ENCODE peak calls at places on chromosome 9, in ten cellular contexts. One of them, this sample, is unnamed.

GRCh38 chr9:83039303-83039702 is 23.6 kb downstream of the RASEF start:
- DNase-seq in left colon: no peak
- DNase-seq in astrocyte: no peak
- DNase-seq in NCI-H2171 treated with DMSO at 0.1 percent for 48 hours: no peak
- DNase-seq in EL: no peak
- DNase-seq in NCI-H1105 treated with DMSO at 0.1 percent for 48 hours: no peak
- DNase-seq in HTR-8/SVneo: no peak
- DNase-seq in A172: no peak
- DNase-seq in A549: no peak
- DNase-seq in WERI-Rb-1: no peak
- DNase-seq in this sample: no peak

GRCh38 chr9:120927125-120928014 is 774 bp upstream of the TRAF1 start:
- DNase-seq in EL: no peak
- DNase-seq in left colon: no peak
- DNase-seq in HTR-8/SVneo: no peak
- DNase-seq in astrocyte: no peak
- DNase-seq in A172: no peak
- DNase-seq in NCI-H2171 treated with DMSO at 0.1 percent for 48 hours: no peak
- DNase-seq in WERI-Rb-1: no peak
- DNase-seq in NCI-H1105 treated with DMSO at 0.1 percent for 48 hours: no peak
- DNase-seq in A549: no peak
- DNase-seq in this sample: no peak

GRCh38 chr9:112046181-112046580 is 128.9 kb downstream of the SUSD1 start:
- DNase-seq in NCI-H2171 treated with DMSO at 0.1 percent for 48 hours: no peak
- DNase-seq in HTR-8/SVneo: no peak
- DNase-seq in WERI-Rb-1: no peak
- DNase-seq in astrocyte: peak
- DNase-seq in EL: peak
- DNase-seq in A172: peak
- DNase-seq in NCI-H1105 treated with DMSO at 0.1 percent for 48 hours: no peak
- DNase-seq in A549: peak
- DNase-seq in left colon: no peak
- DNase-seq in this sample: no peak

GRCh38 chr9:127370651-127371648 is 26.0 kb upstream of the SLC2A8 start:
- DNase-seq in A549: no peak
- DNase-seq in astrocyte: no peak
- DNase-seq in NCI-H2171 treated with DMSO at 0.1 percent for 48 hours: peak
- DNase-seq in left colon: no peak
- DNase-seq in NCI-H1105 treated with DMSO at 0.1 percent for 48 hours: no peak
- DNase-seq in WERI-Rb-1: no peak
- DNase-seq in A172: no peak
- DNase-seq in EL: no peak
- DNase-seq in HTR-8/SVneo: no peak
- DNase-seq in this sample: no peak

GRCh38 chr9:124629600-124629999 is 122.4 kb upstream of the NR5A1 start:
- DNase-seq in astrocyte: peak
- DNase-seq in NCI-H1105 treated with DMSO at 0.1 percent for 48 hours: no peak
- DNase-seq in NCI-H2171 treated with DMSO at 0.1 percent for 48 hours: no peak
- DNase-seq in HTR-8/SVneo: no peak
- DNase-seq in A549: no peak
- DNase-seq in WERI-Rb-1: no peak
- DNase-seq in left colon: no peak
- DNase-seq in A172: peak
- DNase-seq in EL: peak
- DNase-seq in this sample: no peak

GRCh38 chr9:2013688-2014087 is 1.5 kb upstream of the SMARCA2 start:
- DNase-seq in HTR-8/SVneo: no peak
- DNase-seq in A549: no peak
- DNase-seq in A172: no peak
- DNase-seq in NCI-H2171 treated with DMSO at 0.1 percent for 48 hours: no peak
- DNase-seq in EL: peak
- DNase-seq in WERI-Rb-1: no peak
- DNase-seq in astrocyte: no peak
- DNase-seq in left colon: no peak
- DNase-seq in NCI-H1105 treated with DMSO at 0.1 percent for 48 hours: no peak
- DNase-seq in this sample: no peak

GRCh38 chr9:129574911-129575574 is 45.9 kb downstream of the C9orf50 start:
- DNase-seq in A172: peak
- DNase-seq in EL: peak
- DNase-seq in astrocyte: peak
- DNase-seq in NCI-H1105 treated with DMSO at 0.1 percent for 48 hours: no peak
- DNase-seq in NCI-H2171 treated with DMSO at 0.1 percent for 48 hours: no peak
- DNase-seq in A549: peak
- DNase-seq in WERI-Rb-1: peak
- DNase-seq in left colon: no peak
- DNase-seq in HTR-8/SVneo: no peak
- DNase-seq in this sample: no peak

GRCh38 chr9:87675906-87676515 is 49.9 kb upstream of the CTSL start:
- DNase-seq in left colon: no peak
- DNase-seq in NCI-H2171 treated with DMSO at 0.1 percent for 48 hours: no peak
- DNase-seq in A549: no peak
- DNase-seq in HTR-8/SVneo: no peak
- DNase-seq in NCI-H1105 treated with DMSO at 0.1 percent for 48 hours: peak
- DNase-seq in A172: no peak
- DNase-seq in WERI-Rb-1: no peak
- DNase-seq in astrocyte: no peak
- DNase-seq in EL: no peak
- DNase-seq in this sample: no peak